ENCODE peak calls at places on chromosomes 12 and 14, in ten cellular contexts. M is GM06990, W is epithelial cell of esophagus, N is lung, Y is mucosa of descending colon, E is fibroblast of the aortic adventitia, B is HFF-Myc, I is lower lobe of right lung, V is cardiac muscle cell, C is prostate gland. F is an unnamed sample.

GRCh38 chr14:91396959-91397815 is 20.4 kb downstream of the CCDC88C start:
- DNase-seq in M (peak), Y (peak), N (peak), I (peak), W (peak), V (no peak), C (no peak), B (no peak), E (no peak), F (no peak)

GRCh38 chr12:65414526-65414925 is 136.0 kb downstream of the MSRB3 start:
- DNase-seq in N (no peak), Y (no peak), V (peak), W (no peak), E (peak), M (no peak), B (no peak), C (no peak), I (no peak), F (no peak)

GRCh38 chr14:32033516-32033915 is 43.6 kb upstream of the ARHGAP5 start:
- DNase-seq in E (no peak), M (no peak), B (no peak), Y (no peak), V (no peak), N (no peak), W (no peak), C (no peak), I (no peak), F (no peak)

GRCh38 chr14:46048127-46048526 is 603.5 kb downstream of the RPL10L start:
- DNase-seq in Y (no peak), I (no peak), V (peak), N (no peak), E (no peak), C (no peak), M (no peak), W (peak), B (peak), F (peak)

GRCh38 chr12:122062832-122063690 is 15.5 kb upstream of the MLXIP start:
- DNase-seq in V (peak), B (no peak), Y (peak), C (peak), W (peak), N (no peak), M (no peak), I (no peak), E (peak), F (no peak)

GRCh38 chr12:12718382-12718761 is 1.2 kb downstream of the CDKN1B start:
- DNase-seq in E (peak), B (no peak), V (peak), C (no peak), M (no peak), I (no peak), N (peak), Y (no peak), W (no peak), F (no peak)

GRCh38 chr14:101227611-101228594 is 324.4 kb upstream of the RTL1 start:
- DNase-seq in C (no peak), W (no peak), I (no peak), N (no peak), Y (no peak), B (no peak), E (no peak), M (no peak), V (no peak), F (no peak)

GRCh38 chr12:40907115-40907521 is 214.9 kb downstream of the CNTN1 start:
- DNase-seq in W (peak), N (no peak), B (no peak), Y (no peak), I (no peak), M (peak), V (no peak), E (no peak), C (no peak), F (peak)

GRCh38 chr12:100827901-100828520 is 33.4 kb downstream of the ANO4 start:
- DNase-seq in W (peak), I (no peak), M (no peak), C (peak), N (no peak), E (peak), V (peak), Y (no peak), B (no peak), F (no peak)

GRCh38 chr14:80751285-80751684 is 190.3 kb downstream of the CEP128 start:
- DNase-seq in W (no peak), C (no peak), V (no peak), M (no peak), I (no peak), E (no peak), N (no peak), B (no peak), Y (no peak), F (no peak)

GRCh38 chr12:124390442-124391116 is 95.7 kb downstream of the RFLNA start:
- DNase-seq in M (peak), C (no peak), V (peak), N (peak), W (peak), E (peak), Y (peak), I (peak), B (no peak), F (no peak)

GRCh38 chr12:52648012-52648550 is 3.9 kb downstream of the KRT2 start:
- DNase-seq in V (no peak), E (no peak), C (no peak), Y (no peak), W (no peak), B (no peak), N (no peak), M (no peak), I (no peak), F (no peak)

GRCh38 chr12:25769076-25769945 is 189.2 kb upstream of the RASSF8 start:
- DNase-seq in C (no peak), I (no peak), N (no peak), V (peak), M (no peak), W (peak), Y (no peak), E (peak), B (peak), F (peak)

GRCh38 chr12:1204581-1205121 is 213.6 kb downstream of the ERC1 start:
- DNase-seq in N (no peak), B (no peak), W (no peak), C (no peak), Y (no peak), E (peak), V (peak), I (no peak), M (peak), F (no peak)

GRCh38 chr14:91356218-91356763 is 61.3 kb downstream of the CCDC88C start:
- DNase-seq in E (no peak), M (no peak), N (no peak), B (no peak), W (no peak), V (no peak), C (no peak), Y (no peak), I (peak), F (no peak)

GRCh38 chr12:39123580-39123979 is 218.2 kb upstream of the CPNE8 start:
- DNase-seq in E (no peak), V (no peak), C (no peak), W (peak), I (no peak), M (no peak), Y (no peak), B (no peak), N (no peak), F (no peak)

GRCh38 chr14:89137514-89138163 is 279.4 kb downstream of the FOXN3 start:
- DNase-seq in V (peak), C (no peak), M (no peak), I (peak), W (peak), Y (peak), E (peak), N (peak), B (peak), F (peak)

GRCh38 chr14:105900398-105901160 is 374.2 kb downstream of the TMEM121 start:
- DNase-seq in W (no peak), B (no peak), C (no peak), I (no peak), V (no peak), E (no peak), N (no peak), Y (no peak), M (no peak), F (no peak)

GRCh38 chr12:105445261-105446015 is 114.9 kb downstream of the C12orf75 start:
- DNase-seq in C (no peak), B (no peak), N (no peak), M (no peak), V (peak), Y (no peak), W (peak), I (no peak), E (peak), F (no peak)

GRCh38 chr12:86774841-86775386 is 518.7 kb upstream of the MGAT4C start:
- DNase-seq in M (no peak), N (no peak), V (peak), W (peak), E (peak), I (no peak), C (no peak), Y (no peak), B (no peak), F (no peak)

GRCh38 chr12:57216014-57216891 is at the start of gene NXPH4:
- DNase-seq in B (no peak), E (no peak), Y (peak), W (peak), N (no peak), V (no peak), C (peak), M (peak), I (no peak), F (no peak)

GRCh38 chr12:6847676-6848075 is 3.4 kb downstream of the CDCA3 start:
- DNase-seq in I (no peak), E (no peak), M (no peak), N (no peak), Y (no peak), C (no peak), B (no peak), W (no peak), V (no peak), F (no peak)

GRCh38 chr12:104524026-104524425 is 67.3 kb downstream of the CHST11 start:
- DNase-seq in M (no peak), I (no peak), Y (no peak), B (peak), C (no peak), V (peak), N (no peak), W (no peak), E (peak), F (no peak)

GRCh38 chr14:20454359-20454644 is 310 bp downstream of the OSGEP start:
- DNase-seq in W (peak), Y (no peak), M (no peak), E (peak), B (no peak), C (peak), I (no peak), N (no peak), V (no peak), F (no peak)

GRCh38 chr14:94052662-94053061 is 26.5 kb downstream of the OTUB2 start:
- DNase-seq in C (no peak), Y (no peak), V (no peak), M (no peak), I (no peak), B (no peak), W (no peak), N (peak), E (no peak), F (no peak)

GRCh38 chr12:119938049-119938667 is 50.9 kb upstream of the BICDL1 start:
- DNase-seq in C (peak), V (peak), M (peak), I (no peak), B (peak), N (peak), E (peak), Y (no peak), W (peak), F (no peak)

GRCh38 chr14:50736932-50737419 is 68.9 kb upstream of the SAV1 start:
- DNase-seq in E (no peak), C (peak), I (no peak), B (no peak), V (no peak), N (no peak), Y (no peak), W (no peak), M (peak), F (no peak)

GRCh38 chr14:95341564-95341963 is 21.9 kb upstream of the CLMN start:
- DNase-seq in B (no peak), M (no peak), W (no peak), V (peak), N (no peak), E (no peak), C (no peak), I (no peak), Y (no peak), F (no peak)

GRCh38 chr12:109305547-109305946 is 3.5 kb downstream of the FOXN4 start:
- DNase-seq in E (no peak), W (no peak), M (no peak), V (no peak), I (no peak), C (no peak), B (no peak), N (no peak), Y (no peak), F (no peak)

GRCh38 chr14:100644784-100645183 is 57.6 kb upstream of the BEGAIN start:
- DNase-seq in C (no peak), M (no peak), Y (no peak), E (no peak), B (no peak), N (no peak), W (no peak), V (no peak), I (no peak), F (no peak)

GRCh38 chr12:57517187-57517586 is 3.1 kb downstream of the DDIT3 start:
- DNase-seq in W (peak), N (no peak), B (no peak), E (peak), V (peak), Y (no peak), I (no peak), M (no peak), C (peak), F (no peak)

GRCh38 chr14:101178184-101179072 is 274.9 kb upstream of the RTL1 start:
- DNase-seq in E (no peak), B (no peak), W (no peak), M (no peak), N (no peak), I (no peak), V (no peak), Y (no peak), C (no peak), F (no peak)

GRCh38 chr12:7431993-7432685 is 11.8 kb downstream of the CD163L1 start:
- DNase-seq in Y (no peak), M (no peak), C (no peak), E (no peak), V (no peak), N (no peak), W (peak), B (no peak), I (no peak), F (no peak)

GRCh38 chr12:122385171-122386041 is 37.1 kb downstream of the CLIP1 start:
- DNase-seq in M (no peak), I (no peak), W (no peak), N (no peak), Y (no peak), B (no peak), E (no peak), V (no peak), C (no peak), F (no peak)

GRCh38 chr12:102427542-102427923 is 52.8 kb downstream of the IGF1 start:
- DNase-seq in C (no peak), Y (no peak), I (no peak), V (no peak), N (no peak), W (no peak), B (no peak), M (no peak), E (peak), F (no peak)

GRCh38 chr12:12608557-12608957 is 3.1 kb upstream of the CREBL2 start:
- DNase-seq in M (peak), Y (no peak), I (no peak), W (peak), E (peak), V (peak), B (no peak), N (no peak), C (no peak), F (no peak)

GRCh38 chr14:105582639-105583038 is 56.3 kb downstream of the TMEM121 start:
- DNase-seq in C (no peak), E (peak), I (no peak), B (no peak), N (no peak), W (peak), V (no peak), Y (no peak), M (peak), F (no peak)

GRCh38 chr12:64672925-64673409 is 62.7 kb downstream of the RASSF3 start:
- DNase-seq in M (no peak), Y (peak), I (peak), V (peak), N (peak), B (peak), E (peak), C (no peak), W (peak), F (no peak)

GRCh38 chr12:13534645-13535398 is 338.3 kb downstream of the EMP1 start:
- DNase-seq in Y (peak), B (peak), V (peak), W (peak), E (peak), I (peak), M (peak), C (peak), N (peak), F (no peak)

GRCh38 chr12:97760601-97761000 is 298.0 kb downstream of the RMST start:
- DNase-seq in Y (no peak), C (no peak), V (no peak), W (no peak), E (no peak), M (no peak), N (no peak), B (no peak), I (no peak), F (no peak)

GRCh38 chr12:97756741-97757140 is 294.1 kb downstream of the RMST start:
- DNase-seq in M (no peak), V (no peak), N (no peak), I (no peak), Y (no peak), E (no peak), C (no peak), B (no peak), W (no peak), F (no peak)

GRCh38 chr12:97758102-97758501 is 295.5 kb downstream of the RMST start:
- DNase-seq in V (no peak), Y (no peak), B (no peak), N (no peak), C (peak), I (no peak), M (no peak), W (no peak), E (no peak), F (no peak)

GRCh38 chr12:97757431-97758091 is 295.0 kb downstream of the RMST start:
- DNase-seq in B (no peak), Y (no peak), M (no peak), I (no peak), W (no peak), N (no peak), V (peak), C (no peak), E (no peak), F (no peak)

GRCh38 chr12:97758586-97758985 is 296.0 kb downstream of the RMST start:
- DNase-seq in N (no peak), I (no peak), B (no peak), C (no peak), V (no peak), Y (no peak), M (no peak), E (no peak), W (no peak), F (no peak)
- H3K4me3 ChIP-seq in N (no peak), I (no peak), B (no peak), C (no peak), V (no peak), Y (no peak), M (no peak), E (no peak), W (no peak), F (no peak)

DNA sequence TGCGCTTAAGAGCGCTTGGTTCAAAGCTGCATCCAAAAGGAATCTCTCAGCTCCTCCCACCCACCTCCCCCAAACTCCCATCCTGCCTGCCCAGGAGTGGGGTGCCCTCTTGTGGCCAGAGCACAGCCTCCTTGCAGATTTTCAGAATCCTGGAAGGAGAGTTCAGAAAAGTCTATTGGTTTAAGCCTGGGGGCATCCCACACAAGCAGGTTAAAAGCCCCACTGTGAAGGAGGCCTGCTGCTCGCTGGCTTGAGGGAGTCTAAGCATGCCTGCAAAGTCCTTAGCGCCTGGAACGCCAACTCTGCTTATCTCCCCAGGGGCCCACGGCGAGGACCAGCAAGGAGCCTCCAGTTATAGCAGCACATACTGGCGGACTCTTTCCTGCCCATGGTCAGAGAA is 297.1 kb downstream of the KSR2 start:
- DNase-seq in N (no peak), M (no peak), C (peak), V (peak), W (no peak), Y (peak), B (no peak), I (no peak), E (no peak), F (no peak)
- TF ChIP-seq CTCF in N (no peak), M (peak), C (peak), V (no peak), W (no peak), Y (no peak), B (peak), I (peak), E (no peak), F (peak)

GRCh38 chr12:55746147-55746912 is 3.4 kb downstream of the GDF11 start:
- DNase-seq in M (no peak), B (no peak), V (peak), E (peak), Y (no peak), N (no peak), C (no peak), I (no peak), W (no peak), F (no peak)
- H3K4me3 ChIP-seq in M (no peak), B (peak), V (peak), E (peak), Y (no peak), N (no peak), C (no peak), I (no peak), W (no peak), F (no peak)

GRCh38 chr14:69059658-69060648 is 80.9 kb upstream of the ACTN1 start:
- DNase-seq in M (no peak), B (peak), C (no peak), Y (no peak), N (peak), I (no peak), W (peak), V (peak), E (peak), F (peak)
- TF ChIP-seq CTCF in M (no peak), B (no peak), C (no peak), Y (no peak), N (no peak), I (no peak), W (no peak), V (no peak), E (peak), F (no peak)

F was measured in kidney epithelial cell.